ENCODE peak calls at places on chromosomes 6 and 20, in four cellular contexts. One of them, this sample, is unnamed.

GRCh38 chr6:52306972-52307849 is 22.7 kb upstream of the MCM3 start:
- DNase-seq in K562: no peak
- DNase-seq in GM12878: no peak
- DNase-seq in testis: no peak
- DNase-seq in this sample: no peak

GRCh38 chr6:44733146-44733545 is 345.6 kb downstream of the CDC5L start:
- DNase-seq in K562: no peak
- DNase-seq in GM12878: no peak
- DNase-seq in testis: no peak
- DNase-seq in this sample: no peak

GRCh38 chr6:15990179-15990578 is 138.7 kb upstream of the MYLIP start:
- DNase-seq in K562: no peak
- DNase-seq in GM12878: peak
- DNase-seq in testis: no peak
- DNase-seq in this sample: no peak

GRCh38 chr20:11205769-11206362 is 532.1 kb upstream of the JAG1 start:
- DNase-seq in K562: no peak
- DNase-seq in GM12878: no peak
- DNase-seq in testis: no peak
- DNase-seq in this sample: no peak

GRCh38 chr6:67818322-67818721 is 816.8 kb upstream of the ADGRB3 start:
- DNase-seq in K562: no peak
- DNase-seq in GM12878: no peak
- DNase-seq in testis: no peak
- DNase-seq in this sample: no peak

GRCh38 chr20:37673429-37673828 is 20.4 kb upstream of the CTNNBL1 start:
- DNase-seq in K562: no peak
- DNase-seq in GM12878: no peak
- DNase-seq in testis: no peak
- DNase-seq in this sample: no peak

GRCh38 chr6:40482532-40482931 is 104.6 kb downstream of the LRFN2 start:
- DNase-seq in K562: peak
- DNase-seq in GM12878: no peak
- DNase-seq in testis: peak
- DNase-seq in this sample: no peak

GRCh38 chr6:145070791-145071190 is 664.5 kb downstream of the EPM2A start:
- DNase-seq in K562: no peak
- DNase-seq in GM12878: no peak
- DNase-seq in testis: no peak
- DNase-seq in this sample: no peak

GRCh38 chr6:135606392-135606791 is 108.9 kb upstream of the AHI1 start:
- DNase-seq in K562: no peak
- DNase-seq in GM12878: no peak
- DNase-seq in testis: no peak
- DNase-seq in this sample: no peak

GRCh38 chr20:19786311-19786710 is 28.3 kb downstream of the RIN2 start:
- DNase-seq in K562: no peak
- DNase-seq in GM12878: no peak
- DNase-seq in testis: no peak
- DNase-seq in this sample: no peak

GRCh38 chr20:7151666-7152065 is 384.2 kb downstream of the BMP2 start:
- DNase-seq in K562: no peak
- DNase-seq in GM12878: no peak
- DNase-seq in testis: no peak
- DNase-seq in this sample: no peak

GRCh38 chr6:45571159-45571558 is 193.4 kb upstream of the SUPT3H start:
- DNase-seq in K562: no peak
- DNase-seq in GM12878: no peak
- DNase-seq in testis: no peak
- DNase-seq in this sample: no peak

GRCh38 chr20:36847009-36847709 is 28.8 kb upstream of the TLDC2 start:
- DNase-seq in K562: no peak
- DNase-seq in GM12878: no peak
- DNase-seq in testis: peak
- DNase-seq in this sample: no peak

GRCh38 chr6:54879188-54879985 is 32.8 kb downstream of the FAM83B start:
- DNase-seq in K562: no peak
- DNase-seq in GM12878: no peak
- DNase-seq in testis: no peak
- DNase-seq in this sample: no peak

GRCh38 chr6:148932731-148933130 is 185.9 kb downstream of the UST start:
- DNase-seq in K562: no peak
- DNase-seq in GM12878: no peak
- DNase-seq in testis: no peak
- DNase-seq in this sample: no peak

GRCh38 chr20:32672982-32673727 is 586 bp downstream of the C20orf203 start:
- DNase-seq in K562: no peak
- DNase-seq in GM12878: no peak
- DNase-seq in testis: no peak
- DNase-seq in this sample: peak

GRCh38 chr6:134903448-134903847 is 46.5 kb downstream of the ALDH8A1 start:
- DNase-seq in K562: no peak
- DNase-seq in GM12878: no peak
- DNase-seq in testis: no peak
- DNase-seq in this sample: no peak

GRCh38 chr6:79010422-79010821 is 67.6 kb downstream of the PHIP start:
- DNase-seq in K562: no peak
- DNase-seq in GM12878: no peak
- DNase-seq in testis: no peak
- DNase-seq in this sample: no peak

GRCh38 chr6:47478233-47479155 is 905 bp downstream of the CD2AP start:
- DNase-seq in K562: no peak
- DNase-seq in GM12878: no peak
- DNase-seq in testis: peak
- DNase-seq in this sample: peak

GRCh38 chr6:129321303-129321702 is 388.7 kb downstream of the ARHGAP18 start:
- DNase-seq in K562: no peak
- DNase-seq in GM12878: no peak
- DNase-seq in testis: no peak
- DNase-seq in this sample: no peak

GRCh38 chr6:161242779-161243693 is 30.8 kb downstream of the AGPAT4 start:
- DNase-seq in K562: no peak
- DNase-seq in GM12878: no peak
- DNase-seq in testis: no peak
- DNase-seq in this sample: no peak

GRCh38 chr6:9334979-9335378 is 899.6 kb upstream of the SLC35B3 start:
- DNase-seq in K562: no peak
- DNase-seq in GM12878: no peak
- DNase-seq in testis: no peak
- DNase-seq in this sample: no peak

GRCh38 chr6:33882154-33882553 is 78.4 kb upstream of the MLN start:
- DNase-seq in K562: no peak
- DNase-seq in GM12878: no peak
- DNase-seq in testis: peak
- DNase-seq in this sample: no peak

GRCh38 chr6:109345986-109346385 is 36.3 kb downstream of the CD164 start:
- DNase-seq in K562: no peak
- DNase-seq in GM12878: no peak
- DNase-seq in testis: no peak
- DNase-seq in this sample: no peak

GRCh38 chr6:109347779-109348178 is 34.5 kb downstream of the CD164 start:
- DNase-seq in K562: no peak
- DNase-seq in GM12878: no peak
- DNase-seq in testis: no peak
- DNase-seq in this sample: peak

GRCh38 chr6:109351231-109352132 is 30.8 kb downstream of the CD164 start:
- DNase-seq in K562: no peak
- DNase-seq in GM12878: no peak
- DNase-seq in testis: peak
- DNase-seq in this sample: no peak

GRCh38 chr6:109348246-109348645 is 34.0 kb downstream of the CD164 start:
- DNase-seq in K562: no peak
- DNase-seq in GM12878: no peak
- DNase-seq in testis: no peak
- DNase-seq in this sample: no peak

DNA sequence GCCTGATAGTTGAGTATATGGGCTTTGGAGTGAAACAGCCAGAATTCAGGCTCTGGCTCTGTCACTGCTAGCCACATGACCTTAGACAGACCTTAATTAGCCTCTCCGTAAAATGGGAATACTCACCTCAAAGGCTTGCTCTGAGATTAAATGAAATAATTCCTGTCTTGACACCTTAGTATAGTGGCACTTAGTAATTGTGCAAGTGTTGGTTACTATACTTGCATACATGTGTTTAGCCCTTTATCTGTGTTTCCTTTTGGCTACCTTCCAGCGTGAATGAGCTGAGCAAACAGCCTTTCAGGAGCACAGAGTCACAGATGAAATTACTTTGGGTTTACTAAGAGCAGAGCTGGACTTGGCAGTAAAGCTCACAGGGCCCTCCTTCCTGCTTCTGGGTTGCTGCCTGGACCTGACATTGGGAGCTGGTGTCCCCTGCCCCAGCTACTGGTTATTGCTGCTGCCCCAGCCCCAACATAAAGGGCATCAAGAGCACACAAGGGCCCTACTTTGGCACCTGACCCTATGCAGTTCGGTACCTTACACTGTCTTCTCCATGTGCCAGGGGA is 32.8 kb downstream of the CD164 start:
- DNase-seq in K562: peak
- DNase-seq in GM12878: no peak
- DNase-seq in testis: peak
- DNase-seq in this sample: peak
- TF ChIP-seq POLR2A in K562: no peak
- TF ChIP-seq POLR2A in GM12878: no peak
- TF ChIP-seq POLR2A in testis: no peak
- TF ChIP-seq POLR2A in this sample: peak

DNA sequence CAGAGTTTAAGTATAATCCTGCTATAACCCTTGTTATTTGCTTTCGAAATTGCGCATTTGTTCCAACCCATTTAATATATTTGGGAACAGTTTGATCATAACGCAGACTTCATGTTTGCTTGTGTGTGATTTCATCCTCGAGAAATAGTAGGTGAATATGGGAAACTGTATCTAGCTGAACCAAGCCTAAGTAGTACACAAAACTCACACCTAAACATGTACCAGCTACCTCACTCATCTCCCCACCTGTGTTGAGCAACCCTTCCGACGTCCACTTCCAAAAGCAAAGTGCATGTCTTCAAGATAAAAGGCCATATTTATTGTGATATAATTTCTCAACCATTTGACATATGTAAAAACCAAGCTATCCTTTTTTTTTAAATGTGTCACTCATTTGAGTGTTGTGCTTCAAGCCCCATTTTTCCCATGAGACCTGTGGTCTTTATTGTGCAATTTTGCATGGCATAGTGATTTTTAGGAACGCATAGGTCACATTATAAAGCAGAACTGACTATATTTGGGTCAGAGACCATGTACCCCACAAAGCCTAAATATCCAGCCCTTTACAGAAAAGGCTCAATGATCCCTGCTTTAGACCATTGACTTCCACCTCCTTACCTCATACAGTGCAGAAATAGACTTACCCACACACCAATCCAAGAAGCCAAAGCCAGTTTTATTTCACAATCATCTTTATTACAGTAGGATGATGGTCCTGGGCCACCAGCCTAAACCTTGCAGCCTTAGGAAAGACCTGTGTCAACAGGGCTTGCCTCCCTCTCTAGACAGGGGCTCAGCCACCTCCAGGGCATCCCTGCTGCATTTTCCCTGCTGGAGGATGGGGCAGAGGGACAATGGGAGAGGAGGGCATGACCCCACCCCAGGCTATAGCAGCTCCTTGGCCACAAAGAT is 7.1 kb downstream of the CCND3 start:
- DNase-seq in K562: no peak
- DNase-seq in GM12878: no peak
- DNase-seq in testis: no peak
- DNase-seq in this sample: no peak
- TF ChIP-seq POLR2A in K562: peak
- TF ChIP-seq POLR2A in GM12878: no peak
- TF ChIP-seq POLR2A in testis: no peak
- TF ChIP-seq POLR2A in this sample: peak

GRCh38 chr20:47196091-47197081 is 160.1 kb downstream of the ZMYND8 start:
- DNase-seq in K562: peak
- DNase-seq in GM12878: peak
- DNase-seq in testis: peak
- DNase-seq in this sample: peak
- TF ChIP-seq POLR2A in K562: no peak
- TF ChIP-seq POLR2A in GM12878: no peak
- TF ChIP-seq POLR2A in testis: no peak
- TF ChIP-seq POLR2A in this sample: no peak

GRCh38 chr6:41706876-41707564 is 28.4 kb downstream of the TFEB start:
- DNase-seq in K562: no peak
- DNase-seq in GM12878: no peak
- DNase-seq in testis: peak
- DNase-seq in this sample: no peak
- TF ChIP-seq POLR2A in K562: no peak
- TF ChIP-seq POLR2A in GM12878: peak
- TF ChIP-seq POLR2A in testis: no peak
- TF ChIP-seq POLR2A in this sample: no peak

GRCh38 chr6:125718109-125718508 is 31.3 kb upstream of the HEY2 start:
- DNase-seq in K562: no peak
- DNase-seq in GM12878: no peak
- DNase-seq in testis: no peak
- DNase-seq in this sample: no peak
- TF ChIP-seq POLR2A in K562: no peak
- TF ChIP-seq POLR2A in GM12878: no peak
- TF ChIP-seq POLR2A in testis: no peak
- TF ChIP-seq POLR2A in this sample: no peak

DNA sequence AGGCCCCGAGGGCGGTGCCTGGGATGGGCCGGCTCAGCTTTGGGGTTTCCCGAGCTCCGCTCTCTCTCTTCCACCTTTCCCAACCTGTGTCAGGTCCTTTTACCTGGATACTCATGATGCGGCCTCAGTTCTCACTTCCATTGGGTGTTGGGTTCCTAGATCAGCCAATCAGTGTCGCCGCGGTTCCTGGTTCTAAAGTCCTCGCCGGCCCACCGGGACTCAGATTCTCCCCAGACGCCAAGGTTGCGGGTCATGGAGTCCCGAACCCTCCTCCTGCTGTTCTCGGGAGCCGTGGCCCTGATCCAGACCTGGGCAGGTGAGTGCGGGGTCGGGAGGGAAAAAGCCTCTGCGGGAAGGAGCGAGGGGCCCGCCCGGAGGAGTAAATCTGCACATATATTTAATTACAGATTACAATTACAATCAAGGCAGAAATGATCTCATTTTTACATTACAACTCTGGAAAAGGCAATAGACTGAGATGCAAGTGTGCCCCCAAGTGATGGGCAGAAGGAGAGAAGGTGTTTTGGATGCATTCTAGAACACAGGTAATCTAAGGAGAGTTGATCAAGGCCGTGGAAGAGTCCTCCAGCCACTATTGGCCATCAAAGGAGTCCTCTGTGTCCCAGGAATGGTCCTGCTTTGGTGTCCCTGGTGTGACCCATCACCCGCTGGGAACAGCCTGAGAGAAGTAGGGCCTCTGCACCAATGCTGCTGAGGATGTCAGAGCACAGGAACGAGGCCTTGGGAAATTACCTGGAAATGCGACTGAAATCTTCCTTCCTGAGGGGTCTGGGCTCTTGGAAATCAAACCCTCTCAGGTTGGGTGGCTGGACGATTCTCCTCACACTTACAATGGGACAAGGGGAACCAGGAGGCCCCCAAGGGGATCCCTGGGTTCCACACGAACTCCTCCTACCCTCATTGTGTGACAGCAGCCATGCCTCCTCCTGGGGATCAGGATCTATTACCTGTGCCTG is 34.7 kb upstream of the MICB start:
- DNase-seq in K562: peak
- DNase-seq in GM12878: peak
- DNase-seq in testis: peak
- DNase-seq in this sample: peak
- TF ChIP-seq POLR2A in K562: no peak
- TF ChIP-seq POLR2A in GM12878: peak
- TF ChIP-seq POLR2A in testis: no peak
- TF ChIP-seq POLR2A in this sample: no peak